ENCODE peak calls at places on chromosomes 4 and X, in four cellular contexts. R, E, H and I are unnamed samples.

GRCh38 chrX:63993936-63994335 is 208.9 kb upstream of the ARHGEF9 start:
- DNase-seq in R (no peak), E (no peak), H (no peak), I (no peak)

GRCh38 chr4:176611351-176611750 is 181.4 kb downstream of the VEGFC start:
- DNase-seq in E (no peak), R (no peak), H (no peak), I (no peak)

GRCh38 chr4:26174033-26174432 is 146.8 kb upstream of the RBPJ start:
- DNase-seq in E (no peak), R (peak; percentile 50), H (no peak), I (no peak)

GRCh38 chr4:78660559-78660958 is 109.0 kb downstream of the ANXA3 start:
- DNase-seq in R (no peak), E (no peak), H (no peak), I (no peak)

GRCh38 chrX:136586386-136586785 is 54.4 kb downstream of the VGLL1 start:
- DNase-seq in H (no peak), R (no peak), E (no peak), I (peak; percentile 76)

GRCh38 chr4:173370130-173370476 is 651 bp upstream of the SAP30 start:
- DNase-seq in E (no peak), R (no peak), H (peak; percentile 64), I (peak; percentile 85)

GRCh38 chrX:16807976-16808542 is 21.8 kb downstream of the TXLNG start:
- DNase-seq in H (peak; percentile 62), R (peak; percentile 70), E (peak; percentile 64), I (no peak)

GRCh38 chrX:68995780-68996551 is 167.1 kb downstream of the EFNB1 start:
- DNase-seq in R (peak; percentile 62), E (peak; percentile 78), H (no peak), I (no peak)

GRCh38 chr4:100049872-100050271 is 99.8 kb upstream of the H2AZ1 start:
- DNase-seq in R (no peak), E (no peak), H (no peak), I (no peak)

GRCh38 chrX:42028113-42028512 is 104.8 kb upstream of the CASK start:
- DNase-seq in E (no peak), H (no peak), R (peak; percentile 11), I (no peak)

GRCh38 chr4:136562842-136563241 is 969.5 kb downstream of the PCDH18 start:
- DNase-seq in R (no peak), E (no peak), H (no peak), I (no peak)

GRCh38 chrX:144791298-144791697 is 456.0 kb upstream of the SPANXN1 start:
- DNase-seq in R (peak; percentile 4), E (no peak), H (no peak), I (no peak)

GRCh38 chr4:173057442-173057841 is 111.2 kb upstream of the GALNT7 start:
- DNase-seq in E (no peak), R (no peak), H (no peak), I (no peak)

GRCh38 chr4:44415251-44415650 is 33.4 kb downstream of the KCTD8 start:
- DNase-seq in R (no peak), E (no peak), H (no peak), I (no peak)

GRCh38 chr4:74397748-74398426 is 32.9 kb downstream of the EREG start:
- DNase-seq in R (no peak), H (no peak), E (no peak), I (no peak)

GRCh38 chr4:141131738-141132688 is 1.3 kb downstream of the RNF150 start:
- DNase-seq in E (peak; percentile 19), R (peak; percentile 31), H (no peak), I (no peak)

GRCh38 chrX:108537005-108537404 is 97.4 kb downstream of the COL4A5 start:
- DNase-seq in H (no peak), R (peak; percentile 50), E (peak; percentile 24), I (no peak)

GRCh38 chr4:146776691-146777090 is 138.0 kb downstream of the POU4F2 start:
- DNase-seq in E (no peak), R (no peak), H (no peak), I (no peak)

GRCh38 chr4:65698631-65699030 is 28.3 kb upstream of the EPHA5 start:
- DNase-seq in R (no peak), H (no peak), E (no peak), I (no peak)

GRCh38 chrX:144334577-144334976 is 450.7 kb downstream of the UBE2NL start:
- DNase-seq in R (no peak), H (no peak), E (no peak), I (no peak)

GRCh38 chrX:39973810-39974209 is 123.9 kb downstream of the BCOR start:
- DNase-seq in H (no peak), R (no peak), E (no peak), I (no peak)

GRCh38 chr4:24774452-24774851 is 20.9 kb upstream of the SOD3 start:
- DNase-seq in H (no peak), E (no peak), R (peak; percentile 19), I (no peak)

GRCh38 chrX:109940411-109940810 is 62.5 kb upstream of the TMEM164 start:
- DNase-seq in H (no peak), E (no peak), R (no peak), I (no peak)

GRCh38 chrX:16712116-16712824 is at the start of gene CTPS2:
- DNase-seq in E (peak; percentile 74), H (peak; percentile 73), R (peak; percentile 89), I (peak; percentile 59)

GRCh38 chr4:54971474-54971950 is 153.9 kb downstream of the KDR start:
- DNase-seq in E (no peak), H (no peak), R (peak; percentile 59), I (no peak)

GRCh38 chr4:26003072-26003471 is 89.1 kb downstream of the SMIM20 start:
- DNase-seq in R (no peak), E (no peak), H (no peak), I (no peak)

GRCh38 chr4:76233534-76233933 is 18.0 kb upstream of the FAM47E start:
- DNase-seq in H (no peak), R (no peak), E (no peak), I (no peak)

GRCh38 chr4:155190099-155190498 is 18.3 kb upstream of the NPY2R start:
- DNase-seq in R (no peak), H (no peak), E (no peak), I (no peak)

GRCh38 chr4:41496980-41497379 is 41.0 kb upstream of the LIMCH1 start:
- DNase-seq in H (no peak), E (no peak), R (no peak), I (no peak)

GRCh38 chrX:85493821-85494220 is 114.4 kb upstream of the POF1B start:
- DNase-seq in H (no peak), R (no peak), E (no peak), I (no peak)

GRCh38 chr4:13711233-13711775 is 83.8 kb upstream of the BOD1L1 start:
- DNase-seq in R (no peak), E (no peak), H (no peak), I (no peak)

GRCh38 chr4:105971032-105971431 is 75.8 kb downstream of the NPNT start:
- DNase-seq in R (no peak), H (no peak), E (no peak), I (no peak)

DNA sequence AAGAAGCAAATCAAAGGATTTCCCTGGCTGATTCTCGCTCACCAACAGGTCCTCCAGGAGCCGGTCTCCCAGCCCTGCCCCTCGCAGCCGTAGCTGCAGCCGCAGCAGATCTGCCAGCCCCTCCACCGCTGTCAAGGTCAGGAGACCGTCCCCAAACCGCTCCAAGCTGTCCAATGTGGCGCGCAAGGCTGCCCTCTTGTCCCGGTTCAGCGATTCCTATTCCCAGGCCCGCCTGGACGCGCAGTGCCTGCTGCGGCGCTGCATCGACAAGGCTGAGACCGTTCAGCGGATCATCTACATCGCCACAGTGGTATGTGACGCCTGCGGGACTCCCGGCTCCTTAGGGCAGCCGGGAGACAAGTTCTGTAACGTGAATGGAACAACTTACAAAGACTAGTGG is 25.6 kb downstream of the SPATA18 start:
- DNase-seq in H (no peak), E (no peak), R (peak; percentile 36), I (no peak)
- H3K27me3 ChIP-seq in H (no peaks in the 10 kb centered on the region), E (no peaks in the 10 kb centered on the region), R (peaks cover 12% of the 10 kb centered on the region), I (no peaks in the 10 kb centered on the region)

DNA sequence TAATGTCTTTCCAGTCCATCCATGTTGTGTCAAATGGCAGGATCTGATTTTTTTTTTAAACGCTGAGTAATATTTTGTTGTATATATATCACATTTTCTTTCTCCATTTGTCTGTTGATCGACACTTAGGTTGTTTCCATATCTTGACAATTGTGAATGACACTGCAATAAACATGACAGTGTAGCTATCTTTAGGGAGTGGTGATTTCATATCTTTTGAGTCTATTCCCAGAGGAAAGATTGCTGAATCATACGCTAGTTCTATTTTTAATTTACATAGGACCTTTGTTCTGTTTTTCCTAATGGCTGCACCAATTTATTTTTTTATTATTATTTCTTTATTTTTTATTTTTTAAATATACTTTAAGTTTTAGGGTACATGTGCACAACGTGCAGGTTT is 470.7 kb downstream of the CCSER1 start:
- DNase-seq in H (no peak), R (no peak), E (no peak), I (no peak)
- H3K27me3 ChIP-seq in H (no peaks in the 10 kb centered on the region), R (no peaks in the 10 kb centered on the region), E (no peaks in the 10 kb centered on the region), I (no peaks in the 10 kb centered on the region)

GRCh38 chrX:139842326-139843175 is 90.3 kb downstream of the ATP11C start:
- DNase-seq in R (no peak), E (no peak), H (no peak), I (no peak)
- H3K27me3 ChIP-seq in R (no peaks in the 10 kb centered on the region), E (no peaks in the 10 kb centered on the region), H (no peaks in the 10 kb centered on the region), I (no peaks in the 10 kb centered on the region)

DNA sequence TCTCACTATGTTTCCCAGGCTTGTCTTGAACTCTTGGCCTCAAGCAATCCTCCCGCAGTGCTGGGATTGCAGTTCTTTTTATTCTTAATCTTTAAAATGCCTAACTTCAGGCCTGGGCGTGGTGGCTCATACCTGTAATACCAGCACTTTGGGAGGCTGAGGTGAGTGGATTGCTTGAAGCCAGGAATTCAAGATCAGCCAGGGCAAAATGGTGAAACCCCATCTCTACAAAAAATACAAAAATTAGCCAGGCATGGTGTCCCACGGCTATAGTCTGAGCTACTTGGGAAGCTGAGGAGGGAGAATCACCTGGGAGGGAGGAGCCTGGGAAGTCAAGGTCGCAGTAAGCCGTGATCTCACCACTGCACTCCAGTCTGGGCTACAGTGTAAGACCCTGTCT is 45.9 kb downstream of the PLS3 start:
- DNase-seq in R (no peak), H (no peak), E (no peak), I (no peak)
- H3K27me3 ChIP-seq in R (no peaks in the 10 kb centered on the region), H (no peaks in the 10 kb centered on the region), E (no peaks in the 10 kb centered on the region), I (no peaks in the 10 kb centered on the region)

GRCh38 chr4:97493815-97494518 is 649.3 kb downstream of the STPG2 start:
- DNase-seq in E (no peak), R (no peak), H (no peak), I (no peak)

GRCh38 chr4:97498875-97499274 is 644.4 kb downstream of the STPG2 start:
- DNase-seq in R (peak; percentile 18), E (no peak), H (no peak), I (no peak)

GRCh38 chr4:97500423-97500822 is 642.9 kb downstream of the STPG2 start:
- DNase-seq in R (no peak), H (no peak), E (no peak), I (no peak)

GRCh38 chr4:97491856-97492255 is 651.4 kb downstream of the STPG2 start:
- DNase-seq in H (no peak), E (no peak), R (no peak), I (no peak)

DNA sequence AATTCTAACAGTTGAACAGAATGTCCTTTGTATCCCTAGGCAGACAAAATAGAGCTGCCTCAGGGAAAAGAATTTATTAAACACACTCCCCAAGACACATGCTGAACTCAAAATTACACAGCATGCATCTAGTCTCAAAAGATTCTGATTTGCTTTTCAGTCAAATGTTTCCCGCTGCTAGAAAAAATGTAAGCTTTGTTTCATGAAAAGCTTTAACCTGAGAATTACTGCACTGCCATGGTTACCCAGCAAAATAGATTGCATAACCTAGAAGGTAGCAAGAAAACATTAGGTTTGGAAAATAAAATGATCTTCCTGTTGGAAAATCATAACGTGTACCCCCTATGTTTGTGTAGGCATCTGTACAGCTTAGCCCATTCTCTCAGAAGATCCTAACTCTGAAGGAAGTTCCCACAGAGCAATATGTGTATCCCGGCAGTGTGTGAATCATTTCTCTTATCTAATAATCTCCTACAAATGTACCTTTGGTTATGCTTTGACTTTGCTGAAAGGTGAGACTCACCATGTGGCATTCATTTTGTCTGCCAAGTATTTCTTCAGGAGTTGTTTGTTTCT is 646.9 kb downstream of the STPG2 start:
- DNase-seq in E (no peak), H (no peak), R (peak; percentile 7), I (no peak)
- H3K27me3 ChIP-seq in E (no peaks in the 10 kb centered on the region), H (no peaks in the 10 kb centered on the region), R (no peaks in the 10 kb centered on the region), I (no peaks in the 10 kb centered on the region)